ENCODE peak calls at places on chromosomes 16 and 17, in six cellular contexts. J is LHCN-M2, S is fibroblast of the conjunctiva, C is stomach, P is uterus, K is HTR-8/SVneo. U is an unnamed sample.

GRCh38 chr16:24102120-24102740 is 153.9 kb upstream of the CACNG3 start:
- DNase-seq in J (no peak), S (no peak), C (no peak), P (no peak), K (no peak), U (no peak)

GRCh38 chr16:66266436-66267286 is 99.8 kb upstream of the CDH5 start:
- DNase-seq in J (peak; percentile 30), S (peak; percentile 87), C (no peak), P (peak; percentile 78), K (no peak), U (no peak)

GRCh38 chr16:82630688-82631087 is 3.9 kb downstream of the CDH13 start:
- DNase-seq in J (no peak), S (no peak), C (no peak), P (no peak), K (no peak), U (no peak)

GRCh38 chr16:11354733-11355574 is 9.7 kb downstream of the RMI2 start:
- DNase-seq in J (no peak), S (peak; percentile 37), C (no peak), P (peak; percentile 50), K (no peak), U (no peak)

GRCh38 chr17:16283705-16284104 is 66.7 kb downstream of the PIGL start:
- DNase-seq in J (no peak), S (no peak), C (no peak), P (no peak), K (no peak), U (no peak)

GRCh38 chr17:61335105-61335844 is 64.4 kb upstream of the TBX2 start:
- DNase-seq in J (peak; percentile 26), S (no peak), C (no peak), P (no peak), K (no peak), U (no peak)

GRCh38 chr16:56744996-56745640 is 15.2 kb downstream of the NUP93 start:
- DNase-seq in J (no peak), S (no peak), C (no peak), P (peak; percentile 25), K (no peak), U (no peak)

GRCh38 chr17:64291268-64291851 is 28.3 kb upstream of the TEX2 start:
- DNase-seq in J (peak; percentile 11), S (no peak), C (no peak), P (no peak), K (no peak), U (no peak)

GRCh38 chr17:56978441-56979090 is 635 bp downstream of the SCPEP1 start:
- DNase-seq in J (no peak), S (peak; percentile 12), C (no peak), P (no peak), K (no peak), U (no peak)

GRCh38 chr16:19113577-19114358 is at the start of gene ITPRIPL2:
- DNase-seq in J (peak; percentile 89), S (peak; percentile 79), C (peak; percentile 83), P (peak; percentile 90), K (peak; percentile 54), U (peak; percentile 85)

GRCh38 chr16:79009911-79010310 is 590.6 kb downstream of the MAF start:
- DNase-seq in J (no peak), S (no peak), C (no peak), P (no peak), K (no peak), U (no peak)

U was measured in pancreas.